ENCODE peak calls at places on chromosomes 12 and 14, in eight cellular contexts. W is Calu3; G is ELR; O is caudate nucleus; S is CD8-positive, alpha-beta T cell; J is activated effector memory CD4-positive, alpha-beta T cell treated with anti-CD3 and anti-CD28 coated beads, Interleukin-2, amount 50 U/mL, for 16 hours; M is progenitor cell of endocrine pancreas; X is GM03348. I is an unnamed sample.

GRCh38 chr12:10501031-10501430 is 4.7 kb upstream of the EIF2S3B start:
- DNase-seq in W (no peak), G (peak), O (no peak), S (no peak), J (no peak), M (no peak), X (peak), I (no peak)

GRCh38 chr12:69513297-69513696 is 43.1 kb downstream of the FRS2 start:
- DNase-seq in W (no peak), G (peak), O (no peak), S (no peak), J (no peak), M (no peak), X (no peak), I (no peak)

GRCh38 chr14:60590907-60591510 is 58.3 kb downstream of the SIX1 start:
- DNase-seq in W (no peak), G (no peak), O (no peak), S (no peak), J (no peak), M (no peak), X (peak), I (no peak)

GRCh38 chr14:103818422-103818821 is 29.0 kb downstream of the PPP1R13B start:
- DNase-seq in W (no peak), G (no peak), O (no peak), S (no peak), J (no peak), M (no peak), X (no peak), I (no peak)

GRCh38 chr12:89126712-89127111 is 225.6 kb downstream of the DUSP6 start:
- DNase-seq in W (no peak), G (no peak), O (no peak), S (no peak), J (no peak), M (no peak), X (no peak), I (no peak)

GRCh38 chr12:105729931-105730330 is 399.4 kb downstream of the C12orf75 start:
- DNase-seq in W (no peak), G (no peak), O (no peak), S (no peak), J (no peak), M (no peak), X (no peak), I (no peak)

GRCh38 chr14:68935761-68936209 is 43.3 kb downstream of the ACTN1 start:
- DNase-seq in W (no peak), G (no peak), O (no peak), S (no peak), J (no peak), M (no peak), X (no peak), I (no peak)

GRCh38 chr12:101933866-101934514 is 56.6 kb downstream of the DRAM1 start:
- DNase-seq in W (no peak), G (no peak), O (no peak), S (no peak), J (no peak), M (no peak), X (no peak), I (no peak)

GRCh38 chr12:25710149-25710548 is 157.1 kb upstream of the LMNTD1 start:
- DNase-seq in W (no peak), G (no peak), O (no peak), S (no peak), J (no peak), M (no peak), X (no peak), I (no peak)

GRCh38 chr12:29164477-29165163 is 15.5 kb downstream of the FAR2 start:
- DNase-seq in W (no peak), G (peak), O (no peak), S (no peak), J (no peak), M (no peak), X (peak), I (no peak)

GRCh38 chr12:52217223-52217622 is 15.8 kb upstream of the KRT7 start:
- DNase-seq in W (peak), G (no peak), O (no peak), S (no peak), J (no peak), M (no peak), X (no peak), I (peak)

GRCh38 chr14:50260511-50260910 is 29.1 kb upstream of the SOS2 start:
- DNase-seq in W (peak), G (peak), O (no peak), S (no peak), J (no peak), M (no peak), X (peak), I (peak)

GRCh38 chr12:128761305-128761880 is 62.4 kb downstream of the SLC15A4 start:
- DNase-seq in W (no peak), G (no peak), O (no peak), S (no peak), J (no peak), M (no peak), X (no peak), I (no peak)

GRCh38 chr14:20631821-20632389 is 9.6 kb downstream of the OR6S1 start:
- DNase-seq in W (peak), G (peak), O (no peak), S (no peak), J (peak), M (no peak), X (peak), I (peak)

GRCh38 chr14:102891111-102891510 is 31.4 kb upstream of the AMN start:
- DNase-seq in W (no peak), G (no peak), O (no peak), S (no peak), J (peak), M (no peak), X (no peak), I (no peak)

GRCh38 chr12:54736549-54736948 is 88.4 kb upstream of the DCD start:
- DNase-seq in W (no peak), G (no peak), O (no peak), S (no peak), J (no peak), M (no peak), X (no peak), I (no peak)

GRCh38 chr14:57290753-57291152 is 22.0 kb downstream of the AP5M1 start:
- DNase-seq in W (no peak), G (no peak), O (no peak), S (no peak), J (no peak), M (no peak), X (no peak), I (no peak)

GRCh38 chr14:68547305-68548193 is 245.3 kb downstream of the ZFP36L1 start:
- DNase-seq in W (no peak), G (peak), O (no peak), S (no peak), J (no peak), M (no peak), X (peak), I (no peak)

GRCh38 chr12:114245555-114245954 is 160.4 kb downstream of the TBX5 start:
- DNase-seq in W (no peak), G (peak), O (no peak), S (no peak), J (no peak), M (no peak), X (peak), I (peak)

GRCh38 chr14:39374846-39375245 is 57.4 kb downstream of the FBXO33 start:
- DNase-seq in W (no peak), G (peak), O (no peak), S (no peak), J (no peak), M (no peak), X (peak), I (no peak)

GRCh38 chr14:74380172-74380571 is 31.9 kb downstream of the VRTN start:
- DNase-seq in W (no peak), G (no peak), O (no peak), S (no peak), J (no peak), M (no peak), X (no peak), I (peak)

GRCh38 chr12:132204822-132205270 is 60.6 kb downstream of the NOC4L start:
- DNase-seq in W (no peak), G (no peak), O (no peak), S (no peak), J (no peak), M (no peak), X (peak), I (no peak)

GRCh38 chr14:91660790-91661189 is 71.1 kb downstream of the CATSPERB start:
- DNase-seq in W (no peak), G (no peak), O (no peak), S (no peak), J (no peak), M (no peak), X (no peak), I (no peak)

GRCh38 chr14:98909251-98909944 is 362.6 kb downstream of the BCL11B start:
- DNase-seq in W (peak), G (peak), O (no peak), S (no peak), J (no peak), M (no peak), X (no peak), I (no peak)

GRCh38 chr12:109020750-109021380 is at the start of gene SVOP:
- DNase-seq in W (peak), G (peak), O (peak), S (no peak), J (peak), M (peak), X (peak), I (peak)

GRCh38 chr12:47604474-47604873 is 101.4 kb downstream of the RPAP3 start:
- DNase-seq in W (no peak), G (peak), O (no peak), S (no peak), J (no peak), M (no peak), X (no peak), I (no peak)

GRCh38 chr12:449203-449602 is 10.5 kb upstream of the B4GALNT3 start:
- DNase-seq in W (no peak), G (no peak), O (no peak), S (no peak), J (no peak), M (no peak), X (no peak), I (no peak)

GRCh38 chr12:121060149-121061001 is 21.3 kb upstream of the OASL start:
- DNase-seq in W (peak), G (peak), O (no peak), S (peak), J (peak), M (no peak), X (peak), I (peak)